ENCODE peak calls at places on chromosomes 2 and 18, in seven cellular contexts. F is IMR-90, W is H1, S is mesendoderm, P is neuronal stem cell, V is trophoblast cell, B is mesenchymal stem cell. O is an unnamed sample.

GRCh38 chr2:180742809-180743208 is 237.6 kb upstream of the UBE2E3 start:
- DNase-seq in F (peak), W (no peak), S (peak), P (no peak), V (no peak), B (peak), O (no peak)

GRCh38 chr2:68767996-68768395 is 33.4 kb downstream of the ARHGAP25 start:
- DNase-seq in F (no peak), W (no peak), S (no peak), P (no peak), V (no peak), B (no peak), O (no peak)

GRCh38 chr18:49849331-49850217 is 36.2 kb upstream of the ACAA2 start:
- DNase-seq in F (peak), W (peak), S (peak), P (peak), V (peak), B (peak), O (peak)

GRCh38 chr2:11955314-11955713 is 208.9 kb downstream of the LPIN1 start:
- DNase-seq in F (peak), W (no peak), S (no peak), P (no peak), V (no peak), B (no peak), O (no peak)

GRCh38 chr2:224968051-224968450 is 74.2 kb downstream of the DOCK10 start:
- DNase-seq in F (no peak), W (no peak), S (no peak), P (no peak), V (no peak), B (no peak), O (no peak)

GRCh38 chr2:42659601-42660000 is 91.2 kb downstream of the MTA3 start:
- DNase-seq in F (no peak), W (no peak), S (peak), P (no peak), V (no peak), B (no peak), O (no peak)

GRCh38 chr2:53600835-53601234 is 166.8 kb upstream of the CHAC2 start:
- DNase-seq in F (no peak), W (no peak), S (no peak), P (no peak), V (no peak), B (no peak), O (no peak)

GRCh38 chr2:58042486-58042970 is 4.1 kb upstream of the VRK2 start:
- DNase-seq in F (peak), W (no peak), S (no peak), P (no peak), V (peak), B (peak), O (no peak)

GRCh38 chr2:67259581-67260347 is 137.4 kb upstream of the ETAA1 start:
- DNase-seq in F (peak), W (no peak), S (no peak), P (no peak), V (peak), B (peak), O (no peak)

GRCh38 chr18:73462092-73462491 is 594.3 kb upstream of the NETO1 start:
- DNase-seq in F (peak), W (no peak), S (no peak), P (no peak), V (no peak), B (no peak), O (no peak)

GRCh38 chr18:37414816-37415215 is 150.8 kb downstream of the CELF4 start:
- DNase-seq in F (no peak), W (no peak), S (no peak), P (no peak), V (peak), B (no peak), O (no peak)

GRCh38 chr2:75833386-75833785 is 122.7 kb upstream of the GCFC2 start:
- DNase-seq in F (no peak), W (no peak), S (no peak), P (no peak), V (no peak), B (no peak), O (no peak)

GRCh38 chr2:130836501-130837174 is at the start of gene ARHGEF4:
- DNase-seq in F (no peak), W (peak), S (peak), P (peak), V (peak), B (no peak), O (peak)

GRCh38 chr18:28974504-28974903 is 797.6 kb upstream of the CDH2 start:
- DNase-seq in F (peak), W (no peak), S (no peak), P (no peak), V (no peak), B (no peak), O (no peak)

GRCh38 chr18:67194886-67195285 is 321.6 kb downstream of the DSEL start:
- DNase-seq in F (no peak), W (no peak), S (peak), P (no peak), V (no peak), B (no peak), O (peak)

GRCh38 chr2:12452211-12452610 is 264.5 kb upstream of the TRIB2 start:
- DNase-seq in F (peak), W (no peak), S (no peak), P (no peak), V (peak), B (peak), O (no peak)

GRCh38 chr18:31143025-31143424 is 19.6 kb downstream of the DSC1 start:
- DNase-seq in F (no peak), W (no peak), S (no peak), P (no peak), V (no peak), B (no peak), O (no peak)

GRCh38 chr2:219350215-219350937 is 17.8 kb upstream of the RESP18 start:
- DNase-seq in F (peak), W (no peak), S (no peak), P (no peak), V (no peak), B (no peak), O (no peak)

DNA sequence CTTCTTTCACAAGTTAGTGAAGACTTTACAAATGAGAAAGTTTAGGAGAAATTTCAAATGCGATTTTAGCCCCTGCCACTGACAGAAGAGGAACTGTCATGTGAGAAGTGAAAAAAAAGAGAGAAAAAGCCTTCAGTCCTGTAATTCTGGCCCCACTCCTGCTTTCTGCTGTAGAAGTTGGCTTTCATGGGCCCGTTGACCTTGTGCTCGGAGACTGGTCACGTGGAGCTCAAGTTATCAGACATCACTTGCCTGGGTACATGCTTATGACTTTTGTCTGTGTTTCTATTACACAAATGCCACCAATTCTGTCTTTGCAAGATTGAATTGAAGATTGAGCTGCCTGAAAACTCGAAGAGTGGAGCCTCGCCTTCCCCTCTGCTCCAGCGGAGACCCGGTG is 749.9 kb downstream of the BCL11A start:
- DNase-seq in F (no peak), W (no peak), S (no peak), P (no peak), V (no peak), B (no peak), O (no peak)
- H3K4ac ChIP-seq in F (no peak), W (no peak), S (no peak), P (no peak), V (no peak), B (no peak), O (no peak)

GRCh38 chr2:24333019-24333540 is 27.3 kb downstream of the ITSN2 start:
- DNase-seq in F (no peak), W (no peak), S (peak), P (no peak), V (no peak), B (no peak), O (no peak)
- H3K18ac ChIP-seq in F (no peak), W (no peak), S (no peak), P (no peak), V (no peak), B (no peak), O (no peak)

DNA sequence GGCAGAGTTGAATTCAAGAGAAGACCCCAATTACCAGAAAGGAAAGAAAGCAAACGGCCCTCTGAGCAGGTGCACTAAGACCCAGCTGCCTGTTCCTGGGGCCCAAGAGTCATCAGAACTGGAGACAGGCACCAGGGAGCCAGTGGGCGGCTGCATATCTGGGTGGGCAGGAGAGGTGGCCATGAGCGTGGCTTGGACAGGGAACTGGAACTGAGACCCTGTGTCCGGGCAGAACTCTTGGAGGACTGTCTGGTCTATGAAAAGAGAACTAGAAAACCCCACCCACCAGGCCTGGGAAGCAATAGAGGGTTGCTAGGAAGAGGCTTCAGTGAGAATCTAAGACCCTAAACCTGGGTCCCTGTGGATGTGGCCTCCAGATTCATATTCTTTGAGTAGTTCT is 147.1 kb downstream of the HDAC4 start:
- DNase-seq in F (no peak), W (no peak), S (no peak), P (no peak), V (no peak), B (no peak), O (no peak)
- H3K4ac ChIP-seq in F (no peak), W (no peak), S (no peak), P (no peak), V (no peak), B (no peak), O (no peak)

GRCh38 chr18:62138836-62139235 is 48.0 kb downstream of the PIGN start:
- DNase-seq in F (no peak), W (no peak), S (no peak), P (no peak), V (no peak), B (no peak), O (no peak)
- H3K18ac ChIP-seq in F (no peak), W (no peak), S (no peak), P (no peak), V (no peak), B (no peak), O (no peak)

DNA sequence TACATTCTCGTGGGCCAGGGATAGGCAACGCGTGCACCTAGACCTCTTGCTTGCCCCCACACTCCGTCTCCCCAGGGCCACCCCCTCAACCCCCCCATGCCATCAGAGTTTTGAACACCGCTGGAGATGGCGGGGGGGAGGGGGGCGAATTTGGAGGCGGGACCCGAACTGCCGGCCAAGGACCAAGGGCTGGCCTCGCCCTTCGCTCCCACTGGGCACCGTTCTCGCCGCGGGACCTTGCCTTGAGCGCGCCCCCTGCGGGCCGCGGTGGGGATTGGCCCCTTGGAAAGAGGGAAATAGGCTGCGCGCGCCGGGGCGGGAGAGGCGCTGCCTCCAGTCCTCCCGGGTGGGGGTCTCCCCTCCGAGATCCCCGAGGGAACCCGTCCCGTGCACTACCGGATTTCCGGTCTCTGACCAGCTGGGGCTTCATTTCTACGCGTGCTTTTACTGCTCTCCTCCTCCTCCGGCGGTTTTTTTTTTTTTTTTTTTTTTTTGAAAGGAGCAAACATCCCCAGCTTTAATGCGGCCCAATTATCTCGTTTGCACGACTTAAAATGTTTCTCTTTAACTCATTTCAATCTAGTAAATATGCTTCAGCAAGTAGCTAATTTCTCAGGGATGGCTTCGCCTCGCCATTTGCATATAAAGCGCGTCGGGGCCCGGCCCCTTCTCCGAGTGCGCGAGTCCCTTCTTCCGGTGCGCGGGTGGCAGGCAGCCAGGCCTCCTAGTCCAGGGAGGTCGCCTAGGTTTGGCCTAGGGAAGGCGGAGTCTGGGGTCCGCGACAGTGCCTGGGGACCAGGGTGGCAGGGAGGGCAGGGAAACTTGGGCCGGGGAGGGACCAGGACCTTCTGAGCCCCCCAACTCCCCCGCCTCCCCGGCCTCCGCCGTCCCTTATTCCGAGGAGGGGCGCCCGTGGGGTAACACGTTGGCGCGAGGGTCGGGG is 10.1 kb upstream of the GBX2 start:
- DNase-seq in F (peak), W (peak), S (peak), P (peak), V (peak), B (peak), O (peak)
- H3K4ac ChIP-seq in F (no peak), W (no peak), S (no peak), P (no peak), V (no peak), B (no peak), O (no peak)

DNA sequence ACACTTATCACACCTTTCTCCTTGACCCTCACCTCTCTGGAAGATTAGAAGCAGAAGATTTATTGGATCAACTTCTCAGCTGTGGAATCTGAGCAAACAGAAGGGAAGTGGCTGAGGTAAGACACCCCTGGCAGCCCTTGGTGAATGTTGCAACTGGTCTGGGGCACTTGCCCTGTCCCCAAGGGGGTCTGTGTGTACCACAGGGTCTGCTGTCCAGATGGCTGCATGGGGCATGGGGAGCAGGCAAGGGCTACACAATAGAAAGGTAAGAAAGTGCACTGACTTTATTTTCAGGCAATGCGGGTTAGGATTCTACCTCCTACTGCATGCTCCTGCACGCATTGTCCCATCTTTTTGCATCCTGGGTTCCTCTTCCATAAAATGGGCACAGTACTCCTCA is 238.4 kb upstream of the SMAD2 start:
- DNase-seq in F (no peak), W (no peak), S (no peak), P (no peak), V (no peak), B (no peak), O (no peak)
- H3K18ac ChIP-seq in F (no peak), W (no peak), S (no peak), P (no peak), V (no peak), B (no peak), O (no peak)

GRCh38 chr18:76223403-76223802 is 271.6 kb downstream of the ZNF516 start:
- DNase-seq in F (no peak), W (no peak), S (no peak), P (no peak), V (no peak), B (no peak), O (no peak)
- H3K4ac ChIP-seq in F (no peak), W (no peak), S (no peak), P (no peak), V (no peak), B (no peak), O (no peak)

DNA sequence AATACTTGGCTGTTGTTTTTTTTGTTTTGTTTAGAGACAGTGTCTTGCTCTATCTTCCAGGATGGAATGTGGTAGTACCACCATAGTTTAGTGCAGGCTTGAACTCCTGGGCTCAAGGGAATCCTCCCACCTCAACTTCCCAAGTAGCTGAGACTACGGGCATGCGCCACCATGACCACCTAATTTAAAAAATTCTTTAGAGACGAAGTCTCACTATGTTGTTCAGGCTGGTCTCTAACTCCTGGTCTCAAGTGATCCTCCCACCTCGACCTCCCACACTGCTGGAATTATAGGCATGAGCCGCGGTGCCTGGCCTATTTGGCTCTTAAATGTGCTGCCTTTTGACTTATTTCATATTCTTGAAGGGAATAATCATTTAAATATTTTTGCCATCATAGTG is 60.1 kb downstream of the PTPN4 start:
- DNase-seq in F (no peak), W (no peak), S (no peak), P (no peak), V (peak), B (no peak), O (no peak)
- H3K18ac ChIP-seq in F (no peak), W (no peak), S (no peak), P (no peak), V (no peak), B (no peak), O (no peak)

O was measured in H9.